ENCODE peak calls at places on chromosomes 1 and 21, in six cellular contexts. U is left ventricle myocardium inferior, J is Panc1, A is IMR-90, S is kidney epithelial cell, L is cardiac muscle cell. H is an unnamed sample.
A peak's percentile ranks its signal among the peaks of the same experiment; 100 is the strongest.

GRCh38 chr1:238710697-238711096 is 675.7 kb upstream of the CHRM3 start:
- DNase-seq in U (no peak), J (no peak), A (peak; percentile 8), S (no peak), L (no peak), H (no peak)

GRCh38 chr1:180670681-180671080 is 38.9 kb downstream of the XPR1 start:
- DNase-seq in U (no peak), J (no peak), A (no peak), S (no peak), L (no peak), H (no peak)

GRCh38 chr1:230517786-230518185 is 91.7 kb upstream of the PGBD5 start:
- DNase-seq in U (no peak), J (no peak), A (no peak), S (no peak), L (no peak), H (peak; percentile 31)

GRCh38 chr1:109213345-109213823 is 334 bp upstream of the SARS1 start:
- DNase-seq in U (no peak), J (no peak), A (no peak), S (no peak), L (no peak), H (no peak)

GRCh38 chr21:34166468-34166867 is 93.1 kb downstream of the MRPS6 start:
- DNase-seq in U (no peak), J (no peak), A (no peak), S (no peak), L (no peak), H (no peak)

GRCh38 chr1:7341145-7341900 is 429.8 kb upstream of the VAMP3 start:
- DNase-seq in U (no peak), J (no peak), A (peak; percentile 77), S (no peak), L (no peak), H (no peak)

GRCh38 chr21:14981246-14981645 is 83.6 kb downstream of the NRIP1 start:
- DNase-seq in U (no peak), J (no peak), A (no peak), S (no peak), L (no peak), H (no peak)

GRCh38 chr1:229273507-229274232 is 2.8 kb downstream of the RAB4A start:
- DNase-seq in U (no peak), J (no peak), A (no peak), S (no peak), L (no peak), H (no peak)

GRCh38 chr21:26280715-26281310 is 110.2 kb upstream of the APP start:
- DNase-seq in U (no peak), J (no peak), A (no peak), S (no peak), L (peak; percentile 9), H (peak; percentile 37)

GRCh38 chr1:197268012-197268411 is at the start of gene CRB1:
- DNase-seq in U (no peak), J (no peak), A (no peak), S (no peak), L (peak; percentile 14), H (no peak)

GRCh38 chr1:179953974-179954493 is 576 bp upstream of the CEP350 start:
- DNase-seq in U (no peak), J (no peak), A (peak; percentile 51), S (no peak), L (no peak), H (peak; percentile 65)

GRCh38 chr1:164440222-164440621 is 118.8 kb upstream of the PBX1 start:
- DNase-seq in U (peak; percentile 16), J (no peak), A (no peak), S (no peak), L (peak; percentile 87), H (no peak)

GRCh38 chr1:115091582-115091981 is 2.3 kb upstream of the TSPAN2 start:
- DNase-seq in U (no peak), J (no peak), A (no peak), S (no peak), L (no peak), H (no peak)

GRCh38 chr1:111148376-111148881 is 8.4 kb downstream of the CEPT1 start:
- DNase-seq in U (no peak), J (no peak), A (no peak), S (no peak), L (no peak), H (no peak)

GRCh38 chr1:178908358-178908757 is 37.5 kb upstream of the ANGPTL1 start:
- DNase-seq in U (no peak), J (no peak), A (peak; percentile 58), S (no peak), L (no peak), H (no peak)

GRCh38 chr1:227895828-227896685 is 51.7 kb downstream of the WNT9A start:
- DNase-seq in U (no peak), J (no peak), A (peak; percentile 5), S (no peak), L (peak; percentile 74), H (peak; percentile 46)

DNA sequence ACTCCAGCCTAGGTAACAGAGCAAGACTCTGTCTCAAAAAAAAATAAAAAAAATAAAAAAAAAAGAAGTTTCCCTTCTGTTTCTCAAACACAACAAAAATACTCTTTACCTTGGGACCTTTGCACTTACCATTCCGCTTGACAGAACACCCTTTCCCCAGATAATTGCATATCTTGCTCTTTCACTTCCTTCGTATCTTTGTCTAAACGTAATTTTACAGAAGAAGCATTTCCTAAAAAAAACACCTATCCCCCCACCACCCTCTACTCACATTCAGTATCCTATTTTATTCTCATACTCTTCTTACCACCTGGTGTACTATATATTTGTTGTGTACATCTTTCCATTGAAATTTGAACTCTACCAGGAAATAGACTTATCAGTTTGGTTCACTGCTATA is 32.7 kb downstream of the ASH1L start:
- DNase-seq in U (no peak), J (no peak), A (no peak), S (no peak), L (no peak), H (no peak)
- H3K4me3 ChIP-seq in U (no peak overlapping the region), J (no peak overlapping the region), A (no peak overlapping the region), S (no peak overlapping the region), L (no peak overlapping the region), H (no peak overlapping the region)

GRCh38 chr1:27321813-27322568 is at the start of gene TMEM222:
- DNase-seq in U (peak; percentile 98), J (peak; percentile 54), A (peak; percentile 95), S (peak; percentile 76), L (peak; percentile 98), H (peak; percentile 83)
- TF ChIP-seq CTCF in U (peak; percentile 47), J (no peak), A (peak; percentile 24), S (no peak), L (peak; percentile 13), H (peak; percentile 5)

GRCh38 chr1:232223309-232223708 is 406.6 kb downstream of the SIPA1L2 start:
- DNase-seq in U (no peak), J (no peak), A (no peak), S (no peak), L (no peak), H (no peak)
- H3K27me3 ChIP-seq in U (no peaks in the 10 kb centered on the region), J (no peaks in the 10 kb centered on the region), A (no peaks in the 10 kb centered on the region), S (no peaks in the 10 kb centered on the region), L (no peaks in the 10 kb centered on the region), H (no peaks in the 10 kb centered on the region)

DNA sequence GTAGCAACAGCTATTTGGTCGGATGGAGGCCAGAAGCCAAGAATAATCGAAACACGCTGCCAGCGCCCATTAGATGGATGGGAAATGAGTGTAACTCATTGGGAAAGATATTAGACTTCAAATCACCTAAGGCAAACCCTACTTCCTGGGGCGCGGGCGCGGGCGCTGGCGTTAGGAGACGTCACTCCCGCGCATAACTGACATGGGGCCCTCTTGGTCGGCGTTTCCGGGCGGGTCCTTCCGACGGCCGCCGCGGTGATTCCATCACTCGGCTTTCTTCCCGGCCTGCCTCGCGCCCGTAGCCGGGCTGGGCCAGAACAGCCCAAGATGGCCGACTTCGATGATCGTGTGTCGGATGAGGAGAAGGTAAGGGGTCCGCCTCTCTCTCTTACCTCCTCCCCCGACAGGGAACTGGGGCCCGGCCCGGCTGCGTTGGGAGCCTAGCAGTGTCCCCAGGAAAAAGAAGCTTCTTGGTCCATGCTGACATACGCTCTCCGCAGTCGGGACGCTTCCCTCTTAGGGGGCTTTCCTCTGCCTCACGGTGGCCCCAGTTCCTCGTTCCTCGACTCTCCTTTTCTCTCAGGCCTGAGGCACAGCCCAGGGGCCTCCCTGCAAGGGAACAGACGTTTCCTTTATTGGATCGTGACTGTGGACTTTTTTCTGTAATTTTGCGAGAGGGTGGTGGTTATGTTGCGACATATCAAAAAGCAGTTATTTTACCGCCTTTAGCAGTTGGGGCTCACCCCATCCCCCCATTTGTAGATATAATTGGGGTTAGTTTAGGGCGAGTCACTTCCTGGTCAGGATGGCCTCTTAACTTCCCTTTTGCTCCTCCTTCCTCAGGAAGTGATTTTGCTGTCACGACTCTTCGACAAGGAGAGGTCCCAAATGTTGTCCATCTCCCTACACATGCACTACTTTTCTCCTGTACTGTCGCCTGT is at the start of gene CAPZA1:
- DNase-seq in U (peak; percentile 91), J (no peak), A (peak; percentile 90), S (peak; percentile 50), L (peak; percentile 94), H (peak; percentile 84)
- H3K4me3 ChIP-seq in U (peak within 1 kb of the TSS; percentile 90), J (peak within 1 kb of the TSS; percentile 97), A (peak within 1 kb of the TSS; percentile 86), S (peak within 1 kb of the TSS; percentile 100), L (peak within 1 kb of the TSS; percentile 92), H (peak within 1 kb of the TSS; percentile 100)

GRCh38 chr1:210264521-210265380 is 32.2 kb downstream of the SERTAD4 start:
- DNase-seq in U (no peak), J (no peak), A (no peak), S (no peak), L (peak; percentile 20), H (no peak)
- TF ChIP-seq CTCF in U (peak; percentile 29), J (peak; percentile 24), A (no peak), S (peak; percentile 23), L (peak; percentile 31), H (no peak)

H was measured in bronchial epithelial cell.